ENCODE peak calls at places on chromosome 15, in eight cellular contexts. W, E, Y, S, A, T, P and G are unnamed samples.

GRCh38 chr15:71708052-71708432 is 102.3 kb upstream of the NR2E3 start:
- DNase-seq in W (no peak), E (no peak), Y (no peak), S (no peak), A (peak), T (no peak), P (peak), G (no peak)

GRCh38 chr15:31332681-31333071 is 6.0 kb downstream of the KLF13 start:
- DNase-seq in W (no peak), E (no peak), Y (no peak), S (no peak), A (no peak), T (no peak), P (no peak), G (no peak)

GRCh38 chr15:31327674-31328424 is 1.2 kb downstream of the KLF13 start:
- DNase-seq in W (peak), E (peak), Y (peak), S (peak), A (peak), T (peak), P (peak), G (no peak)

GRCh38 chr15:25780479-25781255 is 82.5 kb downstream of the ATP10A start:
- DNase-seq in W (no peak), E (no peak), Y (no peak), S (no peak), A (no peak), T (peak), P (no peak), G (no peak)

GRCh38 chr15:64619880-64620839 is 155.2 kb downstream of the RBPMS2 start:
- DNase-seq in W (peak), E (no peak), Y (no peak), S (peak), A (no peak), T (no peak), P (no peak), G (peak)

GRCh38 chr15:58043192-58043903 is 22.2 kb downstream of the ALDH1A2 start:
- DNase-seq in W (peak), E (peak), Y (peak), S (peak), A (peak), T (peak), P (peak), G (no peak)

GRCh38 chr15:89654847-89655805 is at the start of gene KIF7:
- DNase-seq in W (peak), E (peak), Y (no peak), S (peak), A (peak), T (peak), P (peak), G (no peak)

GRCh38 chr15:54789377-54789776 is 407.4 kb downstream of the RSL24D1 start:
- DNase-seq in W (no peak), E (no peak), Y (no peak), S (no peak), A (no peak), T (no peak), P (no peak), G (no peak)

GRCh38 chr15:101359365-101359947 is 64.4 kb upstream of the SNRPA1 start:
- DNase-seq in W (no peak), E (no peak), Y (no peak), S (no peak), A (no peak), T (no peak), P (no peak), G (no peak)

GRCh38 chr15:101049282-101049681 is 130.1 kb downstream of the LRRK1 start:
- DNase-seq in W (no peak), E (no peak), Y (no peak), S (no peak), A (no peak), T (peak), P (no peak), G (no peak)

GRCh38 chr15:101133751-101134261 is 118.0 kb downstream of the CHSY1 start:
- DNase-seq in W (no peak), E (no peak), Y (no peak), S (no peak), A (no peak), T (peak), P (no peak), G (no peak)

GRCh38 chr15:84847382-84847781 is 30.2 kb downstream of the ALPK3 start:
- DNase-seq in W (no peak), E (no peak), Y (no peak), S (no peak), A (no peak), T (no peak), P (no peak), G (no peak)

GRCh38 chr15:34588046-34588674 is 4.7 kb upstream of the GOLGA8B start:
- DNase-seq in W (peak), E (peak), Y (peak), S (peak), A (peak), T (peak), P (peak), G (peak)

GRCh38 chr15:72338617-72339321 is 18.8 kb upstream of the CELF6 start:
- DNase-seq in W (no peak), E (peak), Y (no peak), S (peak), A (peak), T (no peak), P (peak), G (peak)

GRCh38 chr15:101115887-101116680 is 135.8 kb downstream of the CHSY1 start:
- DNase-seq in W (no peak), E (peak), Y (peak), S (peak), A (peak), T (peak), P (peak), G (no peak)

GRCh38 chr15:25783607-25784131 is 79.5 kb downstream of the ATP10A start:
- DNase-seq in W (no peak), E (no peak), Y (no peak), S (peak), A (no peak), T (peak), P (no peak), G (no peak)

GRCh38 chr15:80242132-80242769 is 9.8 kb downstream of the CTXND1 start:
- DNase-seq in W (peak), E (peak), Y (no peak), S (peak), A (no peak), T (peak), P (peak), G (no peak)

GRCh38 chr15:94359716-94360115 is 128.4 kb downstream of the MCTP2 start:
- DNase-seq in W (no peak), E (no peak), Y (no peak), S (no peak), A (no peak), T (no peak), P (no peak), G (no peak)

GRCh38 chr15:43749690-43750345 is 3.6 kb downstream of the PDIA3 start:
- DNase-seq in W (no peak), E (no peak), Y (no peak), S (no peak), A (no peak), T (no peak), P (peak), G (no peak)
- H3K4me3 ChIP-seq in W (no peak), E (no peak), Y (peak), S (no peak), A (no peak), T (peak), P (peak), G (no peak)

GRCh38 chr15:59150185-59150584 is 45.2 kb downstream of the CCNB2 start:
- DNase-seq in W (no peak), E (no peak), Y (no peak), S (no peak), A (no peak), T (no peak), P (no peak), G (no peak)

GRCh38 chr15:59143281-59143680 is 38.3 kb downstream of the CCNB2 start:
- DNase-seq in W (no peak), E (no peak), Y (no peak), S (no peak), A (no peak), T (no peak), P (no peak), G (no peak)

GRCh38 chr15:59152694-59153450 is 47.9 kb downstream of the CCNB2 start:
- DNase-seq in W (no peak), E (no peak), Y (no peak), S (no peak), A (no peak), T (no peak), P (no peak), G (no peak)

GRCh38 chr15:59148160-59148810 is 43.3 kb downstream of the CCNB2 start:
- DNase-seq in W (no peak), E (no peak), Y (no peak), S (peak), A (no peak), T (no peak), P (peak), G (peak)

GRCh38 chr15:59147666-59148065 is 42.7 kb downstream of the CCNB2 start:
- DNase-seq in W (no peak), E (no peak), Y (no peak), S (no peak), A (no peak), T (no peak), P (no peak), G (no peak)
- TF ChIP-seq CTCF in W (no peak), E (no peak), Y (no peak), S (no peak), A (no peak), T (no peak), P (no peak), G (no peak)

DNA sequence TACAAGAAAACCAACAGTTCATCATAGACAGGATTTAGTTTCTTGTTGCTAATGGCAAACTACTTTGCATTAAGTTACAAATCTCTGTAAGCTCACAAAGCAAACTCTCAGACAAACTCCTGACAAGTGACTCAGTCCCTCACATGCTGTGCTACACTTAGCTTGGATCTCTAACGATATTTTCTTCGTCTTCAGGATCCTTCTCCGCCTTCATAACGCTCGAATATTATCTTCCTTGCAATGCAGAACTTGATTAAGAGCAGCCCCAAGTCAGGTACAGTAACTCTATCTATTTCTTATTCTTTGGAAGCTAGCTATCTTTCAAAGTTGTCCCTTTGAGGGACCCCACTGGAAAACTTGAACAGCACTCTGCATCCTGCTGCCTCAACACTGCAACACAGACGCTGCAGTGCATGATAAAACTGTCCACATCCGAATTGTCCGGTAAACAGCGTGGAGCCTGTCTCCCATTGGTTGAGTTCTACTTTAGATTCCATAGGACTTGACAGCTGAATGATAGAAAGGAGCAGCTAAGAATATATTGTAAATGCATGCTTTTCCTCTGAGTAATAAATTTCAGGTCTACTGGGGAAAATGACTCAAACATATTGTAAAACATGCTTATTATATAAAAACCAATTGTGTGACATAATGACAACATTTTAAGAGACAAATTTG is 61.3 kb downstream of the UACA start:
- DNase-seq in W (peak), E (peak), Y (peak), S (peak), A (no peak), T (no peak), P (peak), G (no peak)
- H3K4me3 ChIP-seq in W (peak), E (no peak), Y (peak), S (peak), A (peak), T (peak), P (peak), G (peak)

GRCh38 chr15:82831894-82832600 is 22.6 kb downstream of the WHAMM start:
- DNase-seq in W (no peak), E (no peak), Y (no peak), S (no peak), A (no peak), T (no peak), P (no peak), G (no peak)
- TF ChIP-seq CTCF in W (no peak), E (no peak), Y (no peak), S (no peak), A (no peak), T (no peak), P (no peak), G (no peak)

GRCh38 chr15:63044645-63045437 is 2.3 kb downstream of the TPM1 start:
- DNase-seq in W (peak), E (no peak), Y (no peak), S (no peak), A (no peak), T (peak), P (peak), G (no peak)

GRCh38 chr15:63041982-63042878 is at the start of gene TPM1:
- DNase-seq in W (peak), E (peak), Y (peak), S (peak), A (peak), T (peak), P (peak), G (peak)

GRCh38 chr15:63044077-63044644 is 1.6 kb downstream of the TPM1 start:
- DNase-seq in W (no peak), E (no peak), Y (no peak), S (no peak), A (no peak), T (no peak), P (no peak), G (no peak)

GRCh38 chr15:63042879-63043340 is 363 bp downstream of the TPM1 start:
- DNase-seq in W (peak), E (peak), Y (no peak), S (no peak), A (no peak), T (no peak), P (peak), G (no peak)

GRCh38 chr15:63043391-63044076 is 987 bp downstream of the TPM1 start:
- DNase-seq in W (peak), E (peak), Y (no peak), S (no peak), A (no peak), T (peak), P (peak), G (no peak)
- H3K4me3 ChIP-seq in W (peak), E (peak), Y (peak), S (peak), A (peak), T (peak), P (peak), G (peak)

GRCh38 chr15:40807888-40808194 is 568 bp upstream of the DNAJC17 start:
- DNase-seq in W (no peak), E (no peak), Y (no peak), S (no peak), A (no peak), T (no peak), P (no peak), G (no peak)
- TF ChIP-seq CTCF in W (no peak), E (no peak), Y (no peak), S (no peak), A (no peak), T (no peak), P (no peak), G (no peak)

GRCh38 chr15:68298882-68299381 is 21.4 kb downstream of the FEM1B start:
- DNase-seq in W (no peak), E (no peak), Y (peak), S (no peak), A (no peak), T (no peak), P (peak), G (no peak)
- H3K4me3 ChIP-seq in W (no peak), E (no peak), Y (peak), S (peak), A (peak), T (no peak), P (peak), G (no peak)

GRCh38 chr15:95921404-95921803 is 409.1 kb upstream of the NR2F2 start:
- DNase-seq in W (no peak), E (no peak), Y (no peak), S (no peak), A (no peak), T (no peak), P (no peak), G (no peak)

GRCh38 chr15:95923797-95924196 is 406.7 kb upstream of the NR2F2 start:
- DNase-seq in W (no peak), E (no peak), Y (no peak), S (no peak), A (no peak), T (no peak), P (peak), G (no peak)

GRCh38 chr15:95918525-95918924 is 412.0 kb upstream of the NR2F2 start:
- DNase-seq in W (no peak), E (no peak), Y (no peak), S (no peak), A (no peak), T (no peak), P (no peak), G (no peak)

GRCh38 chr15:95919460-95919859 is 411.0 kb upstream of the NR2F2 start:
- DNase-seq in W (no peak), E (no peak), Y (no peak), S (peak), A (no peak), T (no peak), P (no peak), G (no peak)

DNA sequence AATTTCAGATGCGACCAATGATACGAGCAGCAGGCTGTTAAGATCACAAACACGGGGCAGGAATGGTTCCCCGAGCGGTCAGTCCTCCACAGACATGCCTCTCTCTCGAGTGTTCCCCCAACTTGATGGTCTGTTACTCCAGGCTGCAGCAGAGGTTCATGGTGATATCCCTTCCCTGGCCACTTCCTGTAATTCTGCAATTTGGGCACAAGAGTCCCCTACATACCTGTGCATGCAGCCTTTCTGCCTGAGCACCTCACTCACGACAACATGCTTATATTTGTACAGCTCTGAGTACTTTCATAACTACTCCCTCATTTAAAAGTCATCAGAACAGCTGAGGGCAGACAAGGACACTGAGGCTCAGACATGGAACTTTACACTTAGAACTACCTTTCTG is 408.1 kb upstream of the NR2F2 start:
- DNase-seq in W (no peak), E (no peak), Y (no peak), S (no peak), A (no peak), T (no peak), P (no peak), G (no peak)
- TF ChIP-seq CTCF in W (no peak), E (peak), Y (no peak), S (no peak), A (no peak), T (peak), P (no peak), G (no peak)

GRCh38 chr15:92646216-92646615 is 9.4 kb downstream of the FAM174B start:
- DNase-seq in W (no peak), E (no peak), Y (no peak), S (no peak), A (no peak), T (no peak), P (no peak), G (no peak)
- H3K4me3 ChIP-seq in W (no peak), E (no peak), Y (no peak), S (no peak), A (no peak), T (no peak), P (no peak), G (no peak)

GRCh38 chr15:38474155-38474757 is 20.3 kb downstream of the FAM98B start:
- DNase-seq in W (peak), E (peak), Y (peak), S (peak), A (no peak), T (peak), P (peak), G (peak)
- TF ChIP-seq CTCF in W (peak), E (peak), Y (peak), S (peak), A (peak), T (peak), P (peak), G (peak)